ENCODE peak calls at places on chromosome 6, in four cellular contexts. One of them, this sample, is unnamed. For H3K27me3, the result is how much of the 10 kb centered on the place peaks cover.

GRCh38 chr6:18741741-18742140 is 354.6 kb downstream of the RNF144B start:
- DNase-seq in ovary: no peak
- DNase-seq in stomach: no peak
- DNase-seq in SK-N-SH: no peak
- DNase-seq in this sample: no peak

GRCh38 chr6:148382856-148383255 is 40.2 kb downstream of the SASH1 start:
- DNase-seq in ovary: no peak
- DNase-seq in stomach: no peak
- DNase-seq in SK-N-SH: no peak
- DNase-seq in this sample: no peak

GRCh38 chr6:77652739-77653138 is at the start of gene MEI4:
- DNase-seq in ovary: no peak
- DNase-seq in stomach: no peak
- DNase-seq in SK-N-SH: no peak
- DNase-seq in this sample: no peak

GRCh38 chr6:6893701-6894100 is 214.1 kb upstream of the RREB1 start:
- DNase-seq in ovary: no peak
- DNase-seq in stomach: no peak
- DNase-seq in SK-N-SH: no peak
- DNase-seq in this sample: no peak

GRCh38 chr6:89934685-89935366 is 40.6 kb downstream of the GJA10 start:
- DNase-seq in ovary: no peak
- DNase-seq in stomach: no peak
- DNase-seq in SK-N-SH: peak
- DNase-seq in this sample: no peak

GRCh38 chr6:140879861-140880260 is 1252.9 kb upstream of the GJE1 start:
- DNase-seq in ovary: no peak
- DNase-seq in stomach: no peak
- DNase-seq in SK-N-SH: no peak
- DNase-seq in this sample: no peak

GRCh38 chr6:7016238-7016637 is 91.5 kb upstream of the RREB1 start:
- DNase-seq in ovary: no peak
- DNase-seq in stomach: no peak
- DNase-seq in SK-N-SH: no peak
- DNase-seq in this sample: peak

GRCh38 chr6:52454556-52454955 is 34.4 kb downstream of the EFHC1 start:
- DNase-seq in ovary: no peak
- DNase-seq in stomach: no peak
- DNase-seq in SK-N-SH: no peak
- DNase-seq in this sample: no peak

GRCh38 chr6:47479156-47479541 is 1.6 kb downstream of the CD2AP start:
- DNase-seq in ovary: no peak
- DNase-seq in stomach: no peak
- DNase-seq in SK-N-SH: no peak
- DNase-seq in this sample: no peak

GRCh38 chr6:140773276-140773675 is 1359.4 kb upstream of the GJE1 start:
- DNase-seq in ovary: no peak
- DNase-seq in stomach: no peak
- DNase-seq in SK-N-SH: no peak
- DNase-seq in this sample: no peak

GRCh38 chr6:42963855-42964605 is 3.5 kb downstream of the GNMT start:
- DNase-seq in ovary: no peak
- DNase-seq in stomach: no peak
- DNase-seq in SK-N-SH: peak
- DNase-seq in this sample: no peak

GRCh38 chr6:81075974-81076373 is 676.5 kb downstream of the TENT5A start:
- DNase-seq in ovary: no peak
- DNase-seq in stomach: no peak
- DNase-seq in SK-N-SH: peak
- DNase-seq in this sample: no peak

GRCh38 chr6:130796313-130796905 is 30.8 kb upstream of the SMLR1 start:
- DNase-seq in ovary: no peak
- DNase-seq in stomach: no peak
- DNase-seq in SK-N-SH: peak
- DNase-seq in this sample: peak

GRCh38 chr6:22954749-22955385 is 385.5 kb downstream of the HDGFL1 start:
- DNase-seq in ovary: no peak
- DNase-seq in stomach: no peak
- DNase-seq in SK-N-SH: no peak
- DNase-seq in this sample: no peak

GRCh38 chr6:90364291-90364690 is 67.6 kb upstream of the BACH2 start:
- DNase-seq in ovary: no peak
- DNase-seq in stomach: no peak
- DNase-seq in SK-N-SH: no peak
- DNase-seq in this sample: no peak

GRCh38 chr6:158867381-158868121 is 48.4 kb upstream of the EZR start:
- DNase-seq in ovary: no peak
- DNase-seq in stomach: peak
- DNase-seq in SK-N-SH: no peak
- DNase-seq in this sample: no peak

GRCh38 chr6:87697581-87698552 is 4.2 kb downstream of the AKIRIN2 start:
- DNase-seq in ovary: no peak
- DNase-seq in stomach: no peak
- DNase-seq in SK-N-SH: peak
- DNase-seq in this sample: no peak

GRCh38 chr6:43799671-43800623 is 29.9 kb downstream of the VEGFA start:
- DNase-seq in ovary: no peak
- DNase-seq in stomach: no peak
- DNase-seq in SK-N-SH: no peak
- DNase-seq in this sample: no peak

GRCh38 chr6:24332306-24332705 is 25.6 kb downstream of the DCDC2 start:
- DNase-seq in ovary: no peak
- DNase-seq in stomach: no peak
- DNase-seq in SK-N-SH: no peak
- DNase-seq in this sample: no peak

GRCh38 chr6:121826156-121826810 is 390.8 kb downstream of the GJA1 start:
- DNase-seq in ovary: no peak
- DNase-seq in stomach: no peak
- DNase-seq in SK-N-SH: no peak
- DNase-seq in this sample: no peak

GRCh38 chr6:79777713-79778579 is 146.8 kb downstream of the SH3BGRL2 start:
- DNase-seq in ovary: peak
- DNase-seq in stomach: peak
- DNase-seq in SK-N-SH: peak
- DNase-seq in this sample: peak

GRCh38 chr6:45677381-45677992 is 299.8 kb upstream of the SUPT3H start:
- DNase-seq in ovary: no peak
- DNase-seq in stomach: peak
- DNase-seq in SK-N-SH: no peak
- DNase-seq in this sample: no peak

GRCh38 chr6:155078331-155078745 is 83.2 kb downstream of the TIAM2 start:
- DNase-seq in ovary: peak
- DNase-seq in stomach: no peak
- DNase-seq in SK-N-SH: no peak
- DNase-seq in this sample: no peak

GRCh38 chr6:153425536-153425935 is 294.5 kb upstream of the RGS17 start:
- DNase-seq in ovary: no peak
- DNase-seq in stomach: no peak
- DNase-seq in SK-N-SH: no peak
- DNase-seq in this sample: no peak

GRCh38 chr6:22956029-22956715 is 386.8 kb downstream of the HDGFL1 start:
- DNase-seq in ovary: no peak
- DNase-seq in stomach: no peak
- DNase-seq in SK-N-SH: no peak
- DNase-seq in this sample: no peak

GRCh38 chr6:38639498-38640215 is at the start of gene BTBD9:
- DNase-seq in ovary: peak
- DNase-seq in stomach: peak
- DNase-seq in SK-N-SH: peak
- DNase-seq in this sample: peak

GRCh38 chr6:7219310-7219709 is 93.7 kb downstream of the SSR1 start:
- DNase-seq in ovary: no peak
- DNase-seq in stomach: peak
- DNase-seq in SK-N-SH: no peak
- DNase-seq in this sample: peak

GRCh38 chr6:170108456-170108855 is 182.4 kb downstream of the DLL1 start:
- DNase-seq in ovary: no peak
- DNase-seq in stomach: peak
- DNase-seq in SK-N-SH: peak
- DNase-seq in this sample: no peak

GRCh38 chr6:114419175-114419574 is 76.4 kb upstream of the HS3ST5 start:
- DNase-seq in ovary: no peak
- DNase-seq in stomach: no peak
- DNase-seq in SK-N-SH: no peak
- DNase-seq in this sample: no peak

GRCh38 chr6:43278524-43279078 is 19.5 kb upstream of the SLC22A7 start:
- DNase-seq in ovary: no peak
- DNase-seq in stomach: no peak
- DNase-seq in SK-N-SH: no peak
- DNase-seq in this sample: no peak

GRCh38 chr6:111784423-111784822 is 88.8 kb downstream of the FYN start:
- DNase-seq in ovary: no peak
- DNase-seq in stomach: no peak
- DNase-seq in SK-N-SH: no peak
- DNase-seq in this sample: no peak

GRCh38 chr6:72699142-72699541 is 77.3 kb downstream of the KCNQ5 start:
- DNase-seq in ovary: no peak
- DNase-seq in stomach: no peak
- DNase-seq in SK-N-SH: no peak
- DNase-seq in this sample: no peak

GRCh38 chr6:75418233-75418632 is 75.4 kb downstream of the FILIP1 start:
- DNase-seq in ovary: no peak
- DNase-seq in stomach: no peak
- DNase-seq in SK-N-SH: no peak
- DNase-seq in this sample: no peak

DNA sequence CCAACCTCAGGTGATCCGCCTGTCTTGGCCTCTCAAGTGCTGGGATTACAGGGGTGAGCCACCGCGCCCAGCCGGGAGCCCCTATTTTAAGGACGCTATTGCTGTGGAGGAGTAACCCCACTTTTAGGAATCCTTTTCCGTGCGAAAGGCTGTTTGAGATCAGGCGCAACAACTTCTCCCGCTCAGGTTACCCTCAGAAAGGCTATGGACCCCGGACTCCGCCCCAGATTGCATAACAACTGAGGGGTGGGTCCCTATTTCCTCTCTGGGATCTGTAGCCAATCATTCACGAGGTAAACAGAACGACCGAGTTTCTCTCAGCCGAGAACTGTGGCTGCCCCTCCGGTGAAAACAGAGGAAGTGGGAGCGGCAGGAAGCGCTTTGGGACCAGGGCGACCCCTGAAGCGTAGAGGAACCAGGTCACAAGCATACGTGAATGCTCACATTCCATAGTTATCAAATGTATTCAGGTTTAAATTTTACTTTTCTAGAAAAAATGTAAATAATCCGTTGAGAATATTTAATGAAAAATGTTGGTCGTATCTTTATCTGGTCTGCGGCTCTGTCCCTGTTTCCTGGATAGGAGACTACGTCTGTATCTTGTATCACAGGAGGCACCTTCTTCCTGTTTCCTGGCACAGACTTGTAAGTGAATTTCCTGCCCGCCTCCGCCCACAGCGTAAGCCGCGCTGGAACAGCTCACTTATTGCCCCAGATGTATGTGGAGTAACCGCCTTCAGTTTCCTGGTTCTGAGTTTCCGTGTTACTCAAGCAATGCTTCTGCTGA is 26.9 kb downstream of the HLA-E start:
- DNase-seq in ovary: peak
- DNase-seq in stomach: peak
- DNase-seq in SK-N-SH: peak
- DNase-seq in this sample: peak
- TF ChIP-seq EP300 in ovary: peak
- TF ChIP-seq EP300 in stomach: peak
- TF ChIP-seq EP300 in SK-N-SH: no peak
- TF ChIP-seq EP300 in this sample: peak

GRCh38 chr6:2630362-2630761 is 120.4 kb downstream of the MYLK4 start:
- DNase-seq in ovary: peak
- DNase-seq in stomach: no peak
- DNase-seq in SK-N-SH: no peak
- DNase-seq in this sample: peak

GRCh38 chr6:2632943-2633584 is 117.7 kb downstream of the MYLK4 start:
- DNase-seq in ovary: no peak
- DNase-seq in stomach: no peak
- DNase-seq in SK-N-SH: no peak
- DNase-seq in this sample: no peak

GRCh38 chr6:2633763-2634150 is 117.0 kb downstream of the MYLK4 start:
- DNase-seq in ovary: no peak
- DNase-seq in stomach: no peak
- DNase-seq in SK-N-SH: no peak
- DNase-seq in this sample: no peak

GRCh38 chr6:2632368-2632767 is 118.4 kb downstream of the MYLK4 start:
- DNase-seq in ovary: no peak
- DNase-seq in stomach: no peak
- DNase-seq in SK-N-SH: no peak
- DNase-seq in this sample: no peak

GRCh38 chr6:2630891-2631458 is 119.7 kb downstream of the MYLK4 start:
- DNase-seq in ovary: no peak
- DNase-seq in stomach: no peak
- DNase-seq in SK-N-SH: no peak
- DNase-seq in this sample: no peak
- H3K4me3 ChIP-seq in ovary: no peak
- H3K4me3 ChIP-seq in stomach: no peak
- H3K4me3 ChIP-seq in SK-N-SH: no peak
- H3K4me3 ChIP-seq in this sample: no peak

DNA sequence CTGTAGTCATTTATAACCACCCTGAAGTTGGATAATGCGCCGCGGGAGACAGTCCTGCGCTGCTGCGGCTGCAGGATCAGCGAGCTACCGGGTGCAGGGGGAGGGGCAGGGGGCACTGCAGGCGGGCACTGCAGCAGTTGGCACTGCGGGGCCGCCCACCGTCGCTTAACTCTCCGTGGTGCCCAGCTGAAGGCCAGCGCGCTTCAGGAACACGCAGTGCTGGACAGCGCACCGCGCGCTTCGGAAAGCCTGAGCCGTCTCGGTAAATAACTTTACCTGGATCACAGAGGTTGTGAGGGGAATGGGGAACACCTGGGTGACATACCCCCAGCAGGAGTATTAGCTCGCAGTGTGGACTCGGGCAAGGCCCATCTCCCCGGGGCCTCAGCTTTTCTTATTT is 12.4 kb upstream of the LRFN2 start:
- DNase-seq in ovary: no peak
- DNase-seq in stomach: peak
- DNase-seq in SK-N-SH: no peak
- DNase-seq in this sample: no peak
- H3K27me3 ChIP-seq in ovary: under half
- H3K27me3 ChIP-seq in stomach: under half
- H3K27me3 ChIP-seq in SK-N-SH: under half
- H3K27me3 ChIP-seq in this sample: under half

GRCh38 chr6:142827356-142827755 is 117.6 kb downstream of the HIVEP2 start:
- DNase-seq in ovary: no peak
- DNase-seq in stomach: peak
- DNase-seq in SK-N-SH: no peak
- DNase-seq in this sample: no peak
- TF ChIP-seq EP300 in ovary: no peak
- TF ChIP-seq EP300 in stomach: no peak
- TF ChIP-seq EP300 in SK-N-SH: no peak
- TF ChIP-seq EP300 in this sample: peak

GRCh38 chr6:99619409-99619762 is 12.8 kb downstream of the PRDM13 start:
- DNase-seq in ovary: no peak
- DNase-seq in stomach: no peak
- DNase-seq in SK-N-SH: no peak
- DNase-seq in this sample: no peak
- H3K4me3 ChIP-seq in ovary: no peak
- H3K4me3 ChIP-seq in stomach: no peak
- H3K4me3 ChIP-seq in SK-N-SH: no peak
- H3K4me3 ChIP-seq in this sample: no peak

GRCh38 chr6:12957321-12958051 is 240.9 kb downstream of the PHACTR1 start:
- DNase-seq in ovary: peak
- DNase-seq in stomach: peak
- DNase-seq in SK-N-SH: peak
- DNase-seq in this sample: peak
- H3K27me3 ChIP-seq in ovary: under half
- H3K27me3 ChIP-seq in stomach: under half
- H3K27me3 ChIP-seq in SK-N-SH: under half
- H3K27me3 ChIP-seq in this sample: under half

GRCh38 chr6:117880824-117881223 is 26.2 kb upstream of the SLC35F1 start:
- DNase-seq in ovary: no peak
- DNase-seq in stomach: no peak
- DNase-seq in SK-N-SH: no peak
- DNase-seq in this sample: no peak
- TF ChIP-seq EP300 in ovary: no peak
- TF ChIP-seq EP300 in stomach: no peak
- TF ChIP-seq EP300 in SK-N-SH: no peak
- TF ChIP-seq EP300 in this sample: no peak

This sample was measured in tibial nerve.